ENCODE peak calls at places on chromosomes 4 and X, in seven cellular contexts. Q, D, V, G, Z, M and W are unnamed samples.

GRCh38 chr4:66501986-66502385 is 831.7 kb upstream of the EPHA5 start:
- DNase-seq in Q (no peak), D (no peak), V (no peak), G (no peak), Z (no peak), M (no peak), W (no peak)

GRCh38 chrX:2391869-2392606 is 108.7 kb downstream of the DHRSX start:
- DNase-seq in Q (no peak), D (no peak), V (no peak), G (no peak), Z (no peak), M (peak; percentile 80), W (peak; percentile 64)

GRCh38 chr4:156677136-156677535 is 294.5 kb downstream of the PDGFC start:
- DNase-seq in Q (peak; percentile 28), D (no peak), V (no peak), G (no peak), Z (no peak), M (peak; percentile 60), W (peak; percentile 27)

GRCh38 chrX:83934220-83934619 is 73.3 kb downstream of the CYLC1 start:
- DNase-seq in Q (no peak), D (no peak), V (no peak), G (no peak), Z (no peak), M (no peak), W (no peak)

GRCh38 chr4:33941854-33942253 is 2302.5 kb downstream of the ARAP2 start:
- DNase-seq in Q (no peak), D (no peak), V (no peak), G (no peak), Z (no peak), M (no peak), W (peak; percentile 15)

GRCh38 chr4:32025840-32026459 is 1305.8 kb downstream of the PCDH7 start:
- DNase-seq in Q (peak; percentile 21), D (no peak), V (no peak), G (no peak), Z (no peak), M (peak; percentile 10), W (peak; percentile 41)

GRCh38 chr4:7909463-7909862 is 30.2 kb downstream of the AFAP1 start:
- DNase-seq in Q (no peak), D (no peak), V (no peak), G (no peak), Z (no peak), M (no peak), W (peak; percentile 47)

GRCh38 chrX:12421918-12422317 is 283.6 kb downstream of the FRMPD4 start:
- DNase-seq in Q (no peak), D (no peak), V (no peak), G (no peak), Z (no peak), M (no peak), W (no peak)

GRCh38 chr4:31246856-31247255 is 526.7 kb downstream of the PCDH7 start:
- DNase-seq in Q (no peak), D (no peak), V (no peak), G (no peak), Z (no peak), M (no peak), W (no peak)

GRCh38 chr4:1373892-1374705 is 27.1 kb downstream of the UVSSA start:
- DNase-seq in Q (no peak), D (no peak), V (no peak), G (no peak), Z (no peak), M (no peak), W (no peak)

GRCh38 chrX:27863813-27864212 is 56.0 kb downstream of the MAGEB10 start:
- DNase-seq in Q (no peak), D (no peak), V (no peak), G (no peak), Z (no peak), M (no peak), W (no peak)

GRCh38 chrX:13463608-13464007 is 105.8 kb upstream of the EGFL6 start:
- DNase-seq in Q (peak; percentile 37), D (peak; percentile 49), V (no peak), G (no peak), Z (no peak), M (peak; percentile 97), W (peak; percentile 94)

GRCh38 chrX:24283122-24283789 is 30.6 kb downstream of the SUPT20HL2 start:
- DNase-seq in Q (no peak), D (no peak), V (no peak), G (no peak), Z (no peak), M (peak; percentile 20), W (peak; percentile 5)

GRCh38 chrX:24282381-24283121 is 31.3 kb downstream of the SUPT20HL2 start:
- DNase-seq in Q (no peak), D (no peak), V (no peak), G (no peak), Z (peak; percentile 8), M (peak; percentile 68), W (peak; percentile 48)

DNA sequence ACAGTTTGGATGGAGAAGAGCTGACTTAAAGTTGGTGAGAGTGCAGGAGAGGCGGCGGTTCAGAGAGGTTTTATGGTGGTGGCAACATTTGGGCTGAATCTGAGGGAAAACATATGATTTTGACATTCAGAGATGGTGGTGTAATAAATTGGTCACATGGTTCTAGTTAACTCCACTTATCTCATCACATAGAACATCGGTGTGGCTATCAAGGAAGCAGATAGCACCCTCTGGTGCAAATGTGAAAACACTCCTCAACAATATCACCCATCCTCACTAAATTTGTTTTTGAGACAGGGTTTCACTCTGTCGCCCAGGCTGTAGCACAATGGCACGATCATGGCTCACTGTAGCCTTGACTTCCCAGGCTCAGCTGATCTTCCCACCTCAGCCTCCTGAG is 28.8 kb downstream of the SUPT20HL2 start:
- DNase-seq in Q (no peak), D (no peak), V (no peak), G (no peak), Z (no peak), M (peak; percentile 25), W (no peak)
- TF ChIP-seq CTCF in Q (no peak), D (no peak), V (no peak), G (no peak), Z (no peak), M (no peak), W (no peak)

GRCh38 chrX:3548743-3549441 is 164.6 kb downstream of the PRKX start:
- DNase-seq in Q (no peak), D (no peak), V (no peak), G (no peak), Z (peak; percentile 9), M (peak; percentile 87), W (peak; percentile 74)
- H3K4me3 ChIP-seq in Q (no peak overlapping the region), D (peak overlapping the region; percentile 12), V (peak overlapping the region; percentile 45), G (no peak overlapping the region), Z (no peak overlapping the region), M (peak overlapping the region; percentile 28), W (peak overlapping the region; percentile 37)

GRCh38 chrX:55648434-55648833 is 25.2 kb downstream of the FOXR2 start:
- DNase-seq in Q (no peak), D (no peak), V (no peak), G (no peak), Z (no peak), M (no peak), W (no peak)
- TF ChIP-seq CTCF in Q (no peak), D (no peak), V (no peak), G (no peak), Z (no peak), M (no peak), W (no peak)

GRCh38 chr4:128830906-128831525 is 21.5 kb downstream of the JADE1 start:
- DNase-seq in Q (no peak), D (no peak), V (no peak), G (no peak), Z (no peak), M (no peak), W (peak; percentile 28)
- H3K4me3 ChIP-seq in Q (no peak overlapping the region), D (no peak overlapping the region), V (peak overlapping the region; percentile 45), G (no peak overlapping the region), Z (no peak overlapping the region), M (no peak overlapping the region), W (no peak overlapping the region)

GRCh38 chr4:76987153-76987562 is 37.6 kb downstream of the SEPTIN11 start:
- DNase-seq in Q (no peak), D (peak; percentile 27), V (no peak), G (no peak), Z (peak; percentile 16), M (peak; percentile 99), W (peak; percentile 97)

GRCh38 chr4:76989391-76990061 is 40.0 kb downstream of the SEPTIN11 start:
- DNase-seq in Q (no peak), D (no peak), V (no peak), G (no peak), Z (no peak), M (no peak), W (no peak)

GRCh38 chr4:76993787-76994641 is 44.5 kb downstream of the SEPTIN11 start:
- DNase-seq in Q (no peak), D (no peak), V (no peak), G (no peak), Z (no peak), M (no peak), W (no peak)

GRCh38 chr4:76987685-76988084 is 38.1 kb downstream of the SEPTIN11 start:
- DNase-seq in Q (no peak), D (no peak), V (no peak), G (no peak), Z (no peak), M (no peak), W (no peak)

DNA sequence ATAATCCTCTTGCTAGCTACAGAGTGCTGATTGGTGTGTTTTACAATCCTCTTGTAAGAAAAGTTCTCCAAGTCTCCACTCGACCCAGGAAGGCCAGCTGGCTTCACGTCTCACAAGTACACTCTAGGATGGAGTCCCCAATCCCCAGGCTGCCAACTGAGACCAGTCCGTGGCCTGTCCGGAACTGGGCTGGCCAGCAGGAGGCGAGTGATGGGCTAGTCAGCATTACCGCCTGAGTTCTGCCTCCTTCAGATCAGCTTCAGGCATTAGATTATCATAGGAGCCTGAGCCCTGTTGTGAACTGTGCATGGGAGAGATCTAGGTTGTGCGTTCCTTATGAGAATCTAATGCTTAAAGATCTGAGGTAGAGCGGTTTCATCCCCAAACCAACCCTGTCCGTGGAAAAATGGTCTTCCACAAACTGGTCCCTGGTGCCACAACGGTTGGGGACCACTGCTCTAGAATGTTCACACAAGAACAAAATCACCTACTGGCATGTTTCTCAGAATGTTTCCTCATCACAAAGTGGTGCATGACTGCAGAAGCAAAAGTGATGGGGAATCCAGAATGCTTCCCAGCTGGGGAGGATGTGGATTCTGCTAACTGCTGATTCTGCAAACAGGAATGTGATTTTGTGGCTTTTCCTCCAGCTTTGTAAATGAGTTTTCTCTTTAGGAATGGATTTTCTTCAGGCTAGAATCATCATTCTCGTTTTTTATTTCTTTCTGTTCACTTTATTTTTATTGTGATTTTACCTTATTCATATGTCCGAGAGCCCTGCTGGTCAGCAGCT is 40.9 kb downstream of the SEPTIN11 start:
- DNase-seq in Q (no peak), D (no peak), V (no peak), G (no peak), Z (no peak), M (peak; percentile 96), W (peak; percentile 93)
- TF ChIP-seq CTCF in Q (no peak), D (no peak), V (no peak), G (no peak), Z (no peak), M (no peak), W (no peak)

DNA sequence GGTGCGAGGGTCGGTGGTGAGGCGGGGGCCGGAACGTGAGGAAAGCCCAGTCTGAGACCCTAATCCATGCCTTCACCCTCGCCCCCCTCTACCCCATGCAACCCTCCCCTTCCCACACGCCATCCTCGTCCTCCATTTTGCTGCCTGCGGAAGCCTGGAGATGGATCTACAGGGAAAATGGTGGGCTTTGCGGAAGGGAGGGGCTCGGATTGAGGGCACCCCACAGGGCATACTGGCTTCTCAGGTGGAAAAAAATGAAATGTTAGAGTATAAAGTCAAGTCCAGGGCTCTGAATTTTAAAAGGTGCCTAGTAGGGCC is 819 bp downstream of the BEX4 start:
- DNase-seq in Q (no peak), D (no peak), V (no peak), G (no peak), Z (no peak), M (no peak), W (no peak)
- H3K4me3 ChIP-seq in Q (peak overlapping the region; percentile 66), D (peak overlapping the region; percentile 68), V (peak overlapping the region; percentile 80), G (peak overlapping the region; percentile 62), Z (peak overlapping the region; percentile 44), M (peak overlapping the region; percentile 54), W (peak overlapping the region; percentile 65)